ENCODE peak calls at places on chromosomes 1 and 21, in eight cellular contexts. Q, E, J, P, A, C, R and V are unnamed samples.

GRCh38 chr1:211613108-211613947 is 34.4 kb upstream of the SLC30A1 start:
- DNase-seq in C (no peak), A (peak), P (no peak), R (peak), Q (peak), J (peak), E (peak), V (peak)

GRCh38 chr1:111988743-111989453 is 570 bp downstream of the KCND3 start:
- DNase-seq in E (no peak), Q (no peak), R (no peak), A (no peak), J (peak), C (peak), P (no peak), V (no peak)

GRCh38 chr1:100860397-100860991 is 34.1 kb downstream of the EXTL2 start:
- DNase-seq in A (peak), P (no peak), Q (peak), J (no peak), E (no peak), C (peak), R (peak), V (peak)

GRCh38 chr1:59556802-59557548 is 257.8 kb upstream of the HOOK1 start:
- DNase-seq in P (peak), R (peak), J (peak), C (no peak), A (no peak), Q (no peak), E (no peak), V (no peak)

GRCh38 chr1:168879906-168880734 is 151.1 kb upstream of the DPT start:
- DNase-seq in R (peak), P (no peak), E (no peak), Q (peak), C (peak), J (peak), A (peak), V (no peak)

GRCh38 chr1:232553050-232553754 is 76.7 kb downstream of the SIPA1L2 start:
- DNase-seq in R (no peak), Q (peak), C (no peak), A (no peak), J (peak), E (no peak), P (no peak), V (no peak)

GRCh38 chr1:167715653-167716302 is 6.0 kb upstream of the MPZL1 start:
- DNase-seq in E (no peak), C (no peak), J (no peak), R (no peak), P (no peak), A (no peak), Q (peak), V (no peak)

GRCh38 chr1:61524206-61524605 is 200.7 kb downstream of the TM2D1 start:
- DNase-seq in C (no peak), Q (no peak), A (no peak), P (no peak), E (no peak), R (no peak), J (no peak), V (no peak)

GRCh38 chr1:31663622-31664452 is 19.2 kb upstream of the PEF1 start:
- DNase-seq in R (no peak), Q (peak), A (no peak), C (peak), P (peak), J (peak), E (peak), V (no peak)

GRCh38 chr1:172002725-172003345 is 161.5 kb downstream of the DNM3 start:
- DNase-seq in J (peak), Q (peak), A (peak), P (peak), R (peak), E (peak), C (peak), V (peak)

DNA sequence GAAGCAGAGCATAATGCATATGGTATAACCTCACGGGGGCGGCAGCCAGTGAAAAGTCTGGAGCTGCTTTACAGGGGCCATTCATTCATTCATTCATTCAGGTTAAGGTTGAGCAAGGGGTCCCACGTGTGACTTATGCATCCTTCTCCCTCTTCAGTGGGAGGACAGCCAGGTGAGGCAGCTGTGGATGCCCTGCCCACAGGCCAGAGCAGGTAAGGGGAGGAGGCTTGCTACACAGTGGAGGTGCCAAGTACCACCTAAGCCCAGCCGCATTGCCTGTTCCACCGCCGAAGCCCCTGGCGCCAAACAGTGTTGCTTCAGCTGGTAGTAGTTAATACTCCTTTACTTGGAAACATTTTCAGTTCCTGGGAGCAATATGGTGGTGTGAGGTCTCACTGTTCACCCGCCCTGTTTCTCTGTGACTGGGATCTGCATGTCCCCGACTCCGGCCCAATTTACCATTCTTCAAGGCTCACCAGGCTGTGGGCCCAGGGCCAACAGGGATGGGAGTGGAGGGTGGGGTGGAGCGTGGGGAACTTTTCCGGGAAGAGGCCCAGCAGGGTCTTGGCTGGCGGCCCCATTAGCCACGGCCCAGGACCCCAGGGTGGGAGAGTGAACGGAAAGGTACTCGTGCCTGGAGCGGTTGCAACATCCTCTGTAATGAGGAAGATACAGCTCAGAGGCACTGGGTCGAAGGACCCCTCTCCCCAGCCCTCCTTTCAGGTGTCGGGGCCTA is 722 bp upstream of the PODN start:
- DNase-seq in Q (peak), R (no peak), J (no peak), C (no peak), A (no peak), E (no peak), P (no peak), V (no peak)
- TF ChIP-seq EZH2 in Q (no peak), R (peak), J (no peak), C (no peak), A (no peak), E (no peak), P (no peak), V (no peak)

GRCh38 chr1:46489169-46489637 is 433 bp upstream of the DMBX1 start:
- DNase-seq in J (peak), P (no peak), A (no peak), C (no peak), R (peak), Q (no peak), E (no peak), V (no peak)

GRCh38 chr1:46487818-46488218 is 1.8 kb upstream of the DMBX1 start:
- DNase-seq in E (no peak), R (no peak), Q (no peak), C (peak), A (no peak), P (no peak), J (no peak), V (no peak)

GRCh38 chr1:46486432-46487015 is 3.1 kb upstream of the DMBX1 start:
- DNase-seq in A (no peak), P (no peak), J (no peak), R (no peak), Q (no peak), C (no peak), E (no peak), V (no peak)

GRCh38 chr1:46489638-46490602 is at the start of gene DMBX1:
- DNase-seq in A (no peak), C (peak), Q (no peak), R (peak), P (peak), E (peak), J (peak), V (no peak)

GRCh38 chr1:46488343-46489168 is 1.1 kb upstream of the DMBX1 start:
- DNase-seq in C (peak), E (no peak), Q (peak), J (peak), P (no peak), R (peak), A (no peak), V (peak)
- TF ChIP-seq EZH2 in C (no peak), E (no peak), Q (no peak), J (no peak), P (no peak), R (no peak), A (no peak), V (no peak)

GRCh38 chr21:46564391-46564790 is 40.5 kb downstream of the S100B start:
- DNase-seq in P (no peak), A (no peak), R (no peak), E (no peak), Q (no peak), C (no peak), J (no peak), V (no peak)

GRCh38 chr21:46560568-46561447 is 44.1 kb downstream of the S100B start:
- DNase-seq in C (no peak), R (no peak), J (no peak), A (no peak), P (no peak), Q (no peak), E (no peak), V (no peak)

GRCh38 chr21:46561448-46562095 is 43.3 kb downstream of the S100B start:
- DNase-seq in C (no peak), A (no peak), P (no peak), R (no peak), Q (no peak), E (no peak), J (no peak), V (no peak)

GRCh38 chr21:46562964-46563607 is 41.8 kb downstream of the S100B start:
- DNase-seq in Q (no peak), J (no peak), E (no peak), A (no peak), P (no peak), C (no peak), R (no peak), V (no peak)

GRCh38 chr21:46562472-46562871 is 42.4 kb downstream of the S100B start:
- DNase-seq in E (no peak), P (no peak), Q (no peak), A (no peak), J (no peak), R (no peak), C (no peak), V (no peak)
- TF ChIP-seq EZH2 in E (no peak), P (no peak), Q (no peak), A (no peak), J (no peak), R (no peak), C (no peak), V (no peak)

GRCh38 chr1:220891221-220892085 is 12.2 kb downstream of the HLX start:
- DNase-seq in C (peak), J (no peak), E (no peak), R (no peak), Q (no peak), A (no peak), P (no peak), V (no peak)

GRCh38 chr1:220894025-220894923 is 15.0 kb downstream of the HLX start:
- DNase-seq in R (no peak), Q (no peak), C (peak), J (no peak), A (no peak), P (no peak), E (no peak), V (no peak)

GRCh38 chr1:220893701-220894024 is 14.4 kb downstream of the HLX start:
- DNase-seq in A (no peak), C (peak), P (no peak), J (no peak), Q (no peak), R (no peak), E (no peak), V (no peak)

GRCh38 chr1:220892086-220892376 is 12.8 kb downstream of the HLX start:
- DNase-seq in R (no peak), E (no peak), Q (no peak), J (no peak), A (no peak), C (no peak), P (no peak), V (no peak)

GRCh38 chr1:220892997-220893700 is 13.9 kb downstream of the HLX start:
- DNase-seq in P (no peak), A (no peak), R (no peak), Q (no peak), J (no peak), C (peak), E (no peak), V (no peak)
- TF ChIP-seq EZH2 in P (no peak), A (no peak), R (no peak), Q (no peak), J (no peak), C (peak), E (no peak), V (no peak)